ENCODE peak calls at places on chromosomes 6 and 20, in nine cellular contexts. F is WERI-Rb-1; S is H9; T is body of pancreas; R is CD8-positive, alpha-beta memory T cell; W is aorta; O is lower lobe of right lung; H is heart right ventricle; D is pancreas. J is an unnamed sample. For H3K9me3, the result is how much of the 10 kb centered on the place peaks cover.

GRCh38 chr6:110625883-110626282 is 149.5 kb upstream of the SLC22A16 start:
- DNase-seq in F (no peak), S (no peak), T (peak), R (no peak), W (no peak), O (no peak), H (no peak), D (no peak), J (no peak)

GRCh38 chr6:43976706-43977403 is 150.4 kb downstream of the MRPL14 start:
- DNase-seq in F (no peak), S (no peak), T (no peak), R (no peak), W (no peak), O (no peak), H (no peak), D (no peak), J (no peak)

GRCh38 chr6:108432792-108433191 is 127.9 kb upstream of the FOXO3 start:
- DNase-seq in F (no peak), S (no peak), T (no peak), R (no peak), W (no peak), O (no peak), H (no peak), D (no peak), J (no peak)

GRCh38 chr6:155038527-155038926 is 43.4 kb downstream of the TIAM2 start:
- DNase-seq in F (no peak), S (no peak), T (no peak), R (no peak), W (no peak), O (no peak), H (no peak), D (no peak), J (no peak)

GRCh38 chr6:50992232-50992631 is 173.6 kb downstream of the TFAP2B start:
- DNase-seq in F (no peak), S (no peak), T (no peak), R (no peak), W (no peak), O (no peak), H (no peak), D (no peak), J (no peak)

GRCh38 chr20:63611646-63612045 is 15.3 kb downstream of the GMEB2 start:
- DNase-seq in F (no peak), S (no peak), T (no peak), R (no peak), W (no peak), O (no peak), H (no peak), D (no peak), J (no peak)

GRCh38 chr6:136526196-136526930 is 23.9 kb downstream of the MAP7 start:
- DNase-seq in F (peak), S (peak), T (peak), R (peak), W (no peak), O (peak), H (peak), D (peak), J (peak)

GRCh38 chr6:130116273-130116672 is 97.9 kb downstream of the L3MBTL3 start:
- DNase-seq in F (no peak), S (no peak), T (no peak), R (no peak), W (no peak), O (no peak), H (no peak), D (no peak), J (no peak)

GRCh38 chr6:118787746-118788419 is 106.1 kb upstream of the ASF1A start:
- DNase-seq in F (no peak), S (no peak), T (peak), R (peak), W (no peak), O (peak), H (no peak), D (no peak), J (no peak)

GRCh38 chr20:4684837-4685413 is 36.8 kb upstream of the PRND start:
- DNase-seq in F (no peak), S (no peak), T (no peak), R (no peak), W (no peak), O (no peak), H (no peak), D (no peak), J (no peak)

GRCh38 chr6:231779-232178 is 60.5 kb upstream of the DUSP22 start:
- DNase-seq in F (no peak), S (no peak), T (no peak), R (no peak), W (no peak), O (no peak), H (no peak), D (no peak), J (no peak)

GRCh38 chr20:5510446-5510845 is 193.7 kb upstream of the PROKR2 start:
- DNase-seq in F (no peak), S (peak), T (no peak), R (no peak), W (no peak), O (no peak), H (no peak), D (no peak), J (no peak)

GRCh38 chr6:68473433-68474210 is 161.5 kb upstream of the ADGRB3 start:
- DNase-seq in F (no peak), S (no peak), T (no peak), R (no peak), W (no peak), O (no peak), H (no peak), D (no peak), J (no peak)

GRCh38 chr6:90167514-90168379 is 128.9 kb downstream of the BACH2 start:
- DNase-seq in F (no peak), S (no peak), T (no peak), R (no peak), W (no peak), O (no peak), H (no peak), D (no peak), J (no peak)

GRCh38 chr6:132399376-132400074 is 1.8 kb downstream of the MOXD1 start:
- DNase-seq in F (no peak), S (no peak), T (no peak), R (no peak), W (no peak), O (no peak), H (no peak), D (no peak), J (no peak)

GRCh38 chr6:26195924-26196845 is 109.0 kb downstream of the HFE start:
- DNase-seq in F (no peak), S (no peak), T (no peak), R (peak), W (no peak), O (no peak), H (no peak), D (no peak), J (peak)

GRCh38 chr6:15556711-15557110 is 106.1 kb downstream of the DTNBP1 start:
- DNase-seq in F (no peak), S (no peak), T (no peak), R (no peak), W (no peak), O (no peak), H (no peak), D (no peak), J (no peak)

GRCh38 chr20:24646331-24646730 is 176.9 kb downstream of the SYNDIG1 start:
- DNase-seq in F (no peak), S (no peak), T (no peak), R (no peak), W (no peak), O (no peak), H (no peak), D (no peak), J (no peak)

GRCh38 chr6:21075986-21076385 is 517.6 kb upstream of the SOX4 start:
- DNase-seq in F (no peak), S (no peak), T (no peak), R (no peak), W (no peak), O (no peak), H (no peak), D (no peak), J (no peak)

GRCh38 chr6:17580518-17581048 is 19.5 kb upstream of the FAM8A1 start:
- DNase-seq in F (peak), S (peak), T (peak), R (peak), W (peak), O (peak), H (peak), D (peak), J (no peak)

GRCh38 chr20:22101606-22102005 is 396.1 kb downstream of the PAX1 start:
- DNase-seq in F (no peak), S (no peak), T (no peak), R (no peak), W (no peak), O (no peak), H (no peak), D (no peak), J (no peak)

GRCh38 chr6:35312076-35312762 is 14.6 kb downstream of the DEF6 start:
- DNase-seq in F (no peak), S (peak), T (no peak), R (no peak), W (no peak), O (no peak), H (no peak), D (no peak), J (no peak)

GRCh38 chr6:107821591-107821990 is 2.5 kb downstream of the SCML4 start:
- DNase-seq in F (no peak), S (no peak), T (no peak), R (no peak), W (no peak), O (no peak), H (no peak), D (no peak), J (no peak)

GRCh38 chr6:54579011-54579410 is 267.6 kb upstream of the FAM83B start:
- DNase-seq in F (no peak), S (no peak), T (no peak), R (no peak), W (no peak), O (no peak), H (no peak), D (no peak), J (no peak)

GRCh38 chr6:115706981-115707380 is 353.7 kb downstream of the FRK start:
- DNase-seq in F (no peak), S (no peak), T (no peak), R (no peak), W (no peak), O (no peak), H (no peak), D (no peak), J (no peak)

GRCh38 chr20:35039146-35039545 is 53.5 kb downstream of the TRPC4AP start:
- DNase-seq in F (no peak), S (no peak), T (peak), R (no peak), W (no peak), O (peak), H (no peak), D (no peak), J (peak)

GRCh38 chr6:98836025-98836961 is 1.9 kb downstream of the POU3F2 start:
- DNase-seq in F (no peak), S (no peak), T (no peak), R (no peak), W (no peak), O (no peak), H (no peak), D (no peak), J (no peak)

GRCh38 chr6:85726206-85726605 is 83.5 kb upstream of the SYNCRIP start:
- DNase-seq in F (no peak), S (no peak), T (no peak), R (no peak), W (no peak), O (no peak), H (no peak), D (no peak), J (no peak)

GRCh38 chr6:21999012-21999528 is 297.8 kb downstream of the PRL start:
- DNase-seq in F (peak), S (no peak), T (no peak), R (no peak), W (no peak), O (no peak), H (no peak), D (no peak), J (no peak)

GRCh38 chr6:89828988-89829590 is 591 bp upstream of the CASP8AP2 start:
- DNase-seq in F (peak), S (no peak), T (peak), R (no peak), W (no peak), O (no peak), H (no peak), D (no peak), J (peak)

GRCh38 chr6:45420909-45421699 is 43.4 kb upstream of the SUPT3H start:
- DNase-seq in F (no peak), S (no peak), T (no peak), R (no peak), W (no peak), O (no peak), H (no peak), D (no peak), J (no peak)

DNA sequence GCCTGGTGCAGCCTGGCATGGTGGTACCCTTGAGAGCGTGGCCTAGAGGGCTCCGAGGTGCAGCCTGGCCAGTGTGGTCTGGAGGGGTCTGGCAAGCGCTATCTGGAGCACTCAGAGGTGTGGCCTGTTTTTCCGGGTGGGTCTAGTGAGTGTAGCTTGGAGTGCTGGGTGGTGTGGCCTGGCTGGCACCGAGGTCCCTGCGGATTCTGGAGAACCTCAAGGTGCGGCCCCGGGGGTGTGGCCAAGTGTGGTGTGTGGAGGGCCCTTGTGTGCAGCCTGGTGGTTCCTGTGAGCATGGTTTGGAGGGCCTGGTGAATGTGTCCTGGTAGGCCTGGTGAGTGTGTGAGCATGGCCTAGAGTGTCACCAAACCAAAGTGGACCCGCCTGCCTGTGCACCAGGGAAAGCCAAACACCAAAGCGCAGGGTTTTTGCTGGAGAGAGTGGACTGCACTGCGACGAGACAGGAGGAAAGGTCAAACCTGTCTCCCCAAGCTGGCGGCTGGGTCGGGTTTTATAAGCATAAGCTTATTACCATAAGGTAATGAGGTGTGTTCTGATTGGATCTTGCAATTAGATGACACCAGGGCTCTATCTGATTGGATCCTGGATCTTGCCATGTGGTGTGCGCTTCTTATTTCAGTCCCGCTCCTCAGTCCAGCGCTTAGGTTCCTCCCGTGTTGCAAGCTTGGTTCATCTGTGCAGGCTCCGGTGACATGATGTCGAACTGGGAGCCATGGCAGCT is 35.7 kb downstream of the IGF2R start:
- DNase-seq in F (no peak), S (no peak), T (no peak), R (no peak), W (no peak), O (peak), H (no peak), D (no peak), J (no peak)
- H3K9me3 ChIP-seq in F (under half), S (under half), T (under half), R (under half), W (under half), O (under half), H (under half), D (under half), J (under half)

GRCh38 chr6:145116591-145117178 is 618.6 kb downstream of the EPM2A start:
- DNase-seq in F (no peak), S (no peak), T (no peak), R (no peak), W (no peak), O (no peak), H (no peak), D (no peak), J (no peak)
- H3K9me3 ChIP-seq in F (under half), S (under half), T (under half), R (under half), W (under half), O (under half), H (under half), D (under half), J (under half)

DNA sequence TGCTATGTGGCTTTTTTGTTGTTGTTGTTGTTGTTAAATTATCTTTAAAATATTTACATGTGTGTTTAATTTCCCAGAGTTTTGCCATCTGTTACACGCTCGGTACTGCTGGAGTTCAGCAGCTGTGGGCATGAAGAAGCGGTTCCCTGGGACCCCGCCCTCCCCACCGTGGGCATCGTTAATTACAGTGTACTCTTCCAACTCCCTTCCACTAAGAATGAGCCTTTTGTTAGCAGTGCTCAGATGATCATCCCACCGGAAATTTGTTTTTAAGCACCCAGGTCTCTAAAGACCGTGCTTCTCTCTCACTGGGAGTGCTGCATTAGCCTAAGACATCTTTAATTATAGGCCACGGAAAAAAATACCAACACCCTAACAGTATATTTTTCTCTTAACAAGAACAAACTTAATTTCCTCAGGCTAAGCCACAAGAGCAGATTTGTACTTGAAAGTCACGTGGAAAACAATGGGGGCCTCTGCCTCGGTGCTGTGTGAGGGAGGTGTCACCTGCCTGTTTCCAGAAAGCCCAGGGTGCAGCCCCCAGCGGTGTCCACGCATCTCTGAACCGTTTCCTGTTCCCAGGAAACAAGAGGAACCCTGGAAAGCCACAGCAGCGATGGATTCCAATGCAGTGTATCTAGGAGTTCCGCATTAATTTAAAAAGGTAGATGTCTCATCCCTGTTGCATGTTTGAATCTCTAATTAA is 113.3 kb upstream of the FRMD1 start:
- DNase-seq in F (no peak), S (peak), T (no peak), R (no peak), W (no peak), O (no peak), H (no peak), D (no peak), J (peak)
- H3K9me3 ChIP-seq in F (under half), S (under half), T (under half), R (under half), W (under half), O (under half), H (under half), D (under half), J (under half)

DNA sequence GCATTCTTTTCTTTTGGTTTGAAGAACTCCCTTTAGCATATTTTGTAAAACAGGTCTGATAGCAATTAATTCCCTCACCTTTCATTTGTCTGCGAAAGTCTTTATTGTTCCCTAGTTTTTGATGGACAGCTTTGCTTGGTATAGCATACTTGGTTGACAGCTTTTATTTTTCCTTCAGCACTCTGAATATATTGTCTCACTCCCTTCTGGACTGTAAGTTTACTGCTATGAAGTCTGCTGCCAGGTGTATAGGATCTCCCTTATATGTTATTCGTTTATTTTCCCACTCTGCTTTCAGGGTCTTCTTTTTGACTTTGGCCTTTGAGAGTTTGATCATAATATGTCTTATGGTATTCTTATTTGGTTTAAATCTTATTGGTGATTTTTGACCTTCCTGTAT is 47.7 kb upstream of the SNAP91 start:
- DNase-seq in F (no peak), S (no peak), T (no peak), R (no peak), W (no peak), O (no peak), H (no peak), D (no peak), J (no peak)
- H3K9me3 ChIP-seq in F (under half), S (under half), T (under half), R (under half), W (under half), O (under half), H (under half), D (under half), J (under half)

GRCh38 chr6:18792832-18793231 is 405.7 kb downstream of the RNF144B start:
- DNase-seq in F (peak), S (no peak), T (no peak), R (no peak), W (no peak), O (no peak), H (no peak), D (no peak), J (no peak)
- H3K9me3 ChIP-seq in F (under half), S (under half), T (under half), R (under half), W (under half), O (under half), H (under half), D (under half), J (under half)

GRCh38 chr6:169388767-169389166 is 135.1 kb upstream of the THBS2 start:
- DNase-seq in F (no peak), S (no peak), T (no peak), R (no peak), W (peak), O (no peak), H (no peak), D (no peak), J (no peak)
- H3K9me3 ChIP-seq in F (under half), S (under half), T (under half), R (under half), W (under half), O (under half), H (under half), D (under half), J (under half)

GRCh38 chr20:37849169-37849568 is 53.8 kb upstream of the VSTM2L start:
- DNase-seq in F (no peak), S (no peak), T (no peak), R (no peak), W (no peak), O (no peak), H (no peak), D (no peak), J (no peak)
- H3K9me3 ChIP-seq in F (under half), S (under half), T (under half), R (under half), W (under half), O (under half), H (under half), D (under half), J (under half)

GRCh38 chr6:27370391-27370790 is 18.2 kb upstream of the ZNF391 start:
- DNase-seq in F (no peak), S (no peak), T (no peak), R (no peak), W (no peak), O (no peak), H (no peak), D (no peak), J (no peak)
- H3K9me3 ChIP-seq in F (under half), S (under half), T (under half), R (under half), W (under half), O (under half), H (under half), D (under half), J (under half)

J was measured in colonic mucosa.